ENCODE peak calls at places on chromosome 19, in ten cellular contexts. W is psoas muscle, A is left ventricle myocardium inferior, J is pancreas, O is H1, Y is breast epithelium, R is GM23248, D is left lung, B is Peyer's patch, X is upper lobe of right lung. Z is an unnamed sample.
A peak's percentile ranks its signal among the peaks of the same experiment; 100 is the strongest.

GRCh38 chr19:8512115-8512967 is 1.6 kb downstream of the ZNF414 start:
- DNase-seq in W (no peak), A (no peak), J (no peak), O (peak; percentile 84), Y (no peak), R (peak; percentile 50), D (no peak), B (no peak), X (peak; percentile 72), Z (no peak)

GRCh38 chr19:42076375-42076944 is 494 bp downstream of the ZNF574 start:
- DNase-seq in W (no peak), A (no peak), J (peak; percentile 54), O (no peak), Y (no peak), R (no peak), D (peak; percentile 56), B (no peak), X (no peak), Z (no peak)

GRCh38 chr19:28393574-28394336 is 819.2 kb downstream of the UQCRFS1 start:
- DNase-seq in W (no peak), A (no peak), J (no peak), O (no peak), Y (no peak), R (peak; percentile 17), D (no peak), B (no peak), X (no peak), Z (no peak)

GRCh38 chr19:17778621-17779280 is 16.2 kb upstream of the B3GNT3 start:
- DNase-seq in W (no peak), A (no peak), J (no peak), O (no peak), Y (no peak), R (no peak), D (no peak), B (no peak), X (peak; percentile 69), Z (no peak)

GRCh38 chr19:50858896-50859295 is 4.2 kb downstream of the KLK3 start:
- DNase-seq in W (no peak), A (no peak), J (peak; percentile 45), O (no peak), Y (no peak), R (no peak), D (no peak), B (peak; percentile 62), X (no peak), Z (no peak)

GRCh38 chr19:31438401-31439269 is 89.4 kb upstream of the TSHZ3 start:
- DNase-seq in W (no peak), A (no peak), J (no peak), O (peak; percentile 17), Y (no peak), R (no peak), D (no peak), B (no peak), X (no peak), Z (no peak)

GRCh38 chr19:35399231-35399630 is 28.4 kb downstream of the GPR42 start:
- DNase-seq in W (no peak), A (no peak), J (no peak), O (no peak), Y (no peak), R (no peak), D (no peak), B (no peak), X (no peak), Z (no peak)

GRCh38 chr19:16405091-16405490 is 66.7 kb downstream of the EPS15L1 start:
- DNase-seq in W (no peak), A (no peak), J (no peak), O (no peak), Y (no peak), R (no peak), D (no peak), B (no peak), X (no peak), Z (no peak)

GRCh38 chr19:42396248-42396541 is 6.1 kb upstream of the CNFN start:
- DNase-seq in W (no peak), A (no peak), J (no peak), O (no peak), Y (no peak), R (no peak), D (no peak), B (no peak), X (no peak), Z (no peak)

GRCh38 chr19:3202346-3202745 is 16.6 kb downstream of the NCLN start:
- DNase-seq in W (no peak), A (no peak), J (no peak), O (no peak), Y (no peak), R (no peak), D (no peak), B (no peak), X (no peak), Z (no peak)

DNA sequence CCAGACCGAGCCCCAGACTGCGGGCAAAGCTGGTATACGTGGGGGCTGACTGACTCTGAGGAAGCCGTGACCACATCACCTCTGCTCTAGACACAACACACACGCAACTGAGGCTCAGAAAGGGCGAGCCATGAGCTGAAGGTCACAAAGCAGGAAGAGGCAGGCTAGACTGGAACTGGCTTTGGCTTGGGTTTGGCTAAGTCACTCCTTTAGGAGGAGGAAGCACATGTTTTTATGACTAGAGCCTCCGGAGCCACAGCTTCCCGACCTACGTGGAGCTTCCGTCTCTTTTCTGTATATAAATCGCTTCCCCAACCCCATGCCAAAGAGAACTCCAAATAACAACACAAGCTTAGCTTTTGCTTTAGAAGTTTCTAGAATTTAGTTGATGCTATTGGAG is 48.0 kb downstream of the RFX2 start:
- DNase-seq in W (peak; percentile 50), A (no peak), J (peak; percentile 41), O (no peak), Y (peak; percentile 49), R (peak; percentile 45), D (peak; percentile 79), B (no peak), X (peak; percentile 79), Z (no peak)
- H3K4me1 ChIP-seq in W (peaks cover 20% of the 10 kb centered on the region), A (peaks cover 97% of the 10 kb centered on the region), J (peaks cover 24% of the 10 kb centered on the region), O (peaks cover 3% of the 10 kb centered on the region), Y (peaks cover 9% of the 10 kb centered on the region), R (peaks cover 50% of the 10 kb centered on the region), D (peaks cover 53% of the 10 kb centered on the region), B (peaks cover 10% of the 10 kb centered on the region), X (peaks cover 84% of the 10 kb centered on the region), Z (peaks cover 26% of the 10 kb centered on the region)

GRCh38 chr19:5628470-5628869 is 5.6 kb downstream of the SAFB start:
- DNase-seq in W (no peak), A (no peak), J (no peak), O (no peak), Y (no peak), R (peak; percentile 49), D (no peak), B (no peak), X (no peak), Z (no peak)
- H3K4me1 ChIP-seq in W (peaks cover 88% of the 10 kb centered on the region), A (peaks cover 100% of the 10 kb centered on the region), J (peaks cover 36% of the 10 kb centered on the region), O (peaks cover 2% of the 10 kb centered on the region), Y (no peaks in the 10 kb centered on the region), R (peaks cover 48% of the 10 kb centered on the region), D (peaks cover 54% of the 10 kb centered on the region), B (peaks cover 4% of the 10 kb centered on the region), X (peaks cover 84% of the 10 kb centered on the region), Z (no peaks in the 10 kb centered on the region)

GRCh38 chr19:47104678-47105077 is 8.9 kb downstream of the ZC3H4 start:
- DNase-seq in W (no peak), A (no peak), J (no peak), O (no peak), Y (no peak), R (no peak), D (no peak), B (no peak), X (no peak), Z (no peak)

GRCh38 chr19:47105874-47106273 is 7.7 kb downstream of the ZC3H4 start:
- DNase-seq in W (no peak), A (no peak), J (no peak), O (no peak), Y (no peak), R (no peak), D (no peak), B (no peak), X (no peak), Z (no peak)

GRCh38 chr19:47107953-47108746 is 5.4 kb downstream of the ZC3H4 start:
- DNase-seq in W (no peak), A (no peak), J (no peak), O (no peak), Y (no peak), R (peak; percentile 55), D (no peak), B (no peak), X (no peak), Z (no peak)

GRCh38 chr19:47107201-47107952 is 6.2 kb downstream of the ZC3H4 start:
- DNase-seq in W (no peak), A (no peak), J (no peak), O (no peak), Y (no peak), R (peak; percentile 70), D (no peak), B (no peak), X (no peak), Z (no peak)

GRCh38 chr19:47106819-47107200 is 6.8 kb downstream of the ZC3H4 start:
- DNase-seq in W (no peak), A (no peak), J (no peak), O (no peak), Y (no peak), R (peak; percentile 86), D (no peak), B (no peak), X (no peak), Z (no peak)
- H3K4me1 ChIP-seq in W (peaks cover 81% of the 10 kb centered on the region), A (peaks cover 96% of the 10 kb centered on the region), J (peaks cover 37% of the 10 kb centered on the region), O (peaks cover 3% of the 10 kb centered on the region), Y (peaks cover 2% of the 10 kb centered on the region), R (peaks cover 57% of the 10 kb centered on the region), D (peaks cover 18% of the 10 kb centered on the region), B (no peaks in the 10 kb centered on the region), X (peaks cover 38% of the 10 kb centered on the region), Z (peaks cover 19% of the 10 kb centered on the region)

GRCh38 chr19:38698225-38699026 is 45.8 kb downstream of the CAPN12 start:
- DNase-seq in W (no peak), A (no peak), J (no peak), O (no peak), Y (no peak), R (no peak), D (no peak), B (no peak), X (no peak), Z (no peak)

GRCh38 chr19:38699647-38700349 is 44.5 kb downstream of the CAPN12 start:
- DNase-seq in W (no peak), A (no peak), J (no peak), O (no peak), Y (no peak), R (no peak), D (no peak), B (no peak), X (peak; percentile 57), Z (no peak)

GRCh38 chr19:38700350-38700932 is 43.8 kb downstream of the CAPN12 start:
- DNase-seq in W (no peak), A (no peak), J (no peak), O (no peak), Y (no peak), R (no peak), D (no peak), B (no peak), X (no peak), Z (no peak)

GRCh38 chr19:38697641-38698071 is 46.6 kb downstream of the CAPN12 start:
- DNase-seq in W (no peak), A (no peak), J (no peak), O (no peak), Y (no peak), R (no peak), D (no peak), B (peak; percentile 75), X (peak; percentile 52), Z (no peak)

DNA sequence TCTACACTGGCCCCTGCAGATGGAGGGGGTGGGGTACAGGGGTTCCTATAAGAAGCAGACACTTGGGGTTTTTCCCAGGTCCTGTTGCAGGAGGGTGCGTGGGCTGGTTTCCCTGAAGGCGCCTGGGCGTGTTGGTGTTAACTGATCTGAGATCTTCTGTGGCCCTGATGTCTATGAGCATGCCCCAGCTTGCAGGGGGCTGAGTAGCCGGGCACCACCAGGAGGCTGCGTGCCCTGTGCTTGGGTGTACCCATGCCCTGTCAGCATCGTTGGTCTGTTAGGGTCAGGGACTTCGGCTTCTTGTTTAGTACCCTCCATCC is 45.3 kb downstream of the CAPN12 start:
- DNase-seq in W (no peak), A (no peak), J (no peak), O (no peak), Y (no peak), R (no peak), D (no peak), B (no peak), X (no peak), Z (no peak)
- H3K4me1 ChIP-seq in W (peaks cover 47% of the 10 kb centered on the region), A (peaks cover 97% of the 10 kb centered on the region), J (peaks cover 7% of the 10 kb centered on the region), O (peaks cover 7% of the 10 kb centered on the region), Y (peaks cover 9% of the 10 kb centered on the region), R (peaks cover 7% of the 10 kb centered on the region), D (no peaks in the 10 kb centered on the region), B (peaks cover 24% of the 10 kb centered on the region), X (peaks cover 80% of the 10 kb centered on the region), Z (peaks cover 76% of the 10 kb centered on the region)

Z was measured in right lobe of liver.